ENCODE peak calls at places on chromosomes 4 and X, in five cellular contexts. One of them, this sample, is unnamed.

GRCh38 chr4:24471623-24472510 is 112.5 kb downstream of the DHX15 start:
- DNase-seq in cortex of kidney: no peak
- DNase-seq in lower lobe of right lung: no peak
- DNase-seq in hypothalamus: peak
- DNase-seq in Calu3: peak
- DNase-seq in this sample: no peak

GRCh38 chrX:72052415-72053090 is 79.2 kb downstream of the RTL5 start:
- DNase-seq in Calu3: no peak
- DNase-seq in cortex of kidney: no peak
- DNase-seq in hypothalamus: no peak
- DNase-seq in lower lobe of right lung: no peak
- DNase-seq in this sample: no peak

GRCh38 chr4:75254745-75255144 is 259.5 kb downstream of the RCHY1 start:
- DNase-seq in hypothalamus: no peak
- DNase-seq in lower lobe of right lung: no peak
- DNase-seq in Calu3: no peak
- DNase-seq in cortex of kidney: no peak
- DNase-seq in this sample: no peak

GRCh38 chr4:147309434-147309833 is 171.5 kb upstream of the EDNRA start:
- DNase-seq in Calu3: no peak
- DNase-seq in cortex of kidney: no peak
- DNase-seq in lower lobe of right lung: no peak
- DNase-seq in hypothalamus: no peak
- DNase-seq in this sample: no peak

GRCh38 chrX:106955004-106955772 is 35.0 kb downstream of the CLDN2 start:
- DNase-seq in cortex of kidney: no peak
- DNase-seq in hypothalamus: no peak
- DNase-seq in lower lobe of right lung: no peak
- DNase-seq in Calu3: no peak
- DNase-seq in this sample: no peak

GRCh38 chr4:1209821-1210220 is 37.4 kb upstream of the SPON2 start:
- DNase-seq in lower lobe of right lung: peak
- DNase-seq in hypothalamus: no peak
- DNase-seq in Calu3: no peak
- DNase-seq in cortex of kidney: no peak
- DNase-seq in this sample: no peak

GRCh38 chr4:176191974-176192373 is 3.4 kb downstream of the SPATA4 start:
- DNase-seq in hypothalamus: no peak
- DNase-seq in cortex of kidney: no peak
- DNase-seq in Calu3: no peak
- DNase-seq in lower lobe of right lung: no peak
- DNase-seq in this sample: no peak

GRCh38 chr4:147674073-147674472 is 9.9 kb downstream of the PRMT9 start:
- DNase-seq in Calu3: no peak
- DNase-seq in hypothalamus: no peak
- DNase-seq in cortex of kidney: no peak
- DNase-seq in lower lobe of right lung: no peak
- DNase-seq in this sample: no peak

GRCh38 chr4:141501395-141501794 is 135.0 kb upstream of the IL15 start:
- DNase-seq in cortex of kidney: no peak
- DNase-seq in Calu3: no peak
- DNase-seq in lower lobe of right lung: no peak
- DNase-seq in hypothalamus: no peak
- DNase-seq in this sample: no peak

GRCh38 chr4:7939377-7940108 is at the start of gene AFAP1:
- DNase-seq in lower lobe of right lung: peak
- DNase-seq in cortex of kidney: peak
- DNase-seq in Calu3: peak
- DNase-seq in hypothalamus: peak
- DNase-seq in this sample: peak

GRCh38 chr4:134018845-134019244 is 182.7 kb downstream of the PABPC4L start:
- DNase-seq in lower lobe of right lung: no peak
- DNase-seq in Calu3: no peak
- DNase-seq in hypothalamus: no peak
- DNase-seq in cortex of kidney: no peak
- DNase-seq in this sample: no peak

GRCh38 chrX:56759736-56760409 is 30.8 kb downstream of the NBDY start:
- DNase-seq in cortex of kidney: no peak
- DNase-seq in hypothalamus: no peak
- DNase-seq in Calu3: no peak
- DNase-seq in lower lobe of right lung: no peak
- DNase-seq in this sample: no peak

GRCh38 chr4:48970471-48970921 is 15.6 kb upstream of the CWH43 start:
- DNase-seq in Calu3: peak
- DNase-seq in lower lobe of right lung: no peak
- DNase-seq in cortex of kidney: no peak
- DNase-seq in hypothalamus: no peak
- DNase-seq in this sample: peak

GRCh38 chr4:186761281-186761897 is 37.7 kb upstream of the FAT1 start:
- DNase-seq in hypothalamus: no peak
- DNase-seq in cortex of kidney: no peak
- DNase-seq in lower lobe of right lung: no peak
- DNase-seq in Calu3: no peak
- DNase-seq in this sample: no peak

This sample was measured in PC-9.